ENCODE peak calls at places on chromosomes 12 and 14, in ten cellular contexts. Y is upper lobe of left lung, D is HCT116, J is sigmoid colon, P is suprapubic skin, Q is prostate gland, X is endothelial cell of umbilical vein, G is HepG2, E is SK-N-SH, H is GM12878. C is an unnamed sample.

GRCh38 chr14:30620178-30620577 is 1.9 kb upstream of the SCFD1 start:
- DNase-seq in Y (no peak), D (no peak), J (no peak), P (no peak), Q (no peak), X (no peak), G (no peak), E (no peak), H (peak; percentile 43), C (no peak)

GRCh38 chr14:54627718-54628345 is 60.9 kb downstream of the SAMD4A start:
- DNase-seq in Y (peak; percentile 25), D (no peak), J (no peak), P (no peak), Q (no peak), X (peak; percentile 88), G (no peak), E (peak; percentile 40), H (peak; percentile 57), C (no peak)

GRCh38 chr12:95318071-95318545 is 100.5 kb downstream of the VEZT start:
- DNase-seq in Y (no peak), D (no peak), J (no peak), P (no peak), Q (peak; percentile 8), X (no peak), G (peak; percentile 98), E (no peak), H (no peak), C (no peak)

GRCh38 chr12:97148941-97149559 is 242.0 kb downstream of the NEDD1 start:
- DNase-seq in Y (peak; percentile 28), D (peak; percentile 29), J (no peak), P (no peak), Q (peak; percentile 44), X (peak; percentile 31), G (peak; percentile 56), E (peak; percentile 62), H (no peak), C (peak; percentile 68)

GRCh38 chr12:111597731-111598636 is 1.1 kb downstream of the ATXN2 start:
- DNase-seq in Y (peak; percentile 90), D (no peak), J (peak; percentile 74), P (peak; percentile 82), Q (peak; percentile 30), X (peak; percentile 31), G (no peak), E (peak; percentile 88), H (no peak), C (peak; percentile 60)

GRCh38 chr14:69398818-69399210 is 322 bp downstream of the SLC39A9 start:
- DNase-seq in Y (no peak), D (no peak), J (no peak), P (peak; percentile 79), Q (no peak), X (no peak), G (no peak), E (no peak), H (no peak), C (no peak)

GRCh38 chr12:29153231-29153630 is 4.2 kb downstream of the FAR2 start:
- DNase-seq in Y (no peak), D (no peak), J (no peak), P (no peak), Q (no peak), X (peak; percentile 26), G (no peak), E (no peak), H (no peak), C (no peak)

GRCh38 chr14:28055008-28055407 is 711.6 kb upstream of the FOXG1 start:
- DNase-seq in Y (no peak), D (no peak), J (no peak), P (no peak), Q (no peak), X (no peak), G (no peak), E (no peak), H (no peak), C (no peak)

GRCh38 chr14:21965042-21965441 is 291.4 kb upstream of the OR4E1 start:
- DNase-seq in Y (no peak), D (no peak), J (no peak), P (no peak), Q (no peak), X (no peak), G (no peak), E (no peak), H (no peak), C (no peak)

GRCh38 chr12:31118831-31119530 is 45.3 kb downstream of the DDX11 start:
- DNase-seq in Y (peak; percentile 70), D (peak; percentile 12), J (no peak), P (no peak), Q (no peak), X (no peak), G (no peak), E (peak; percentile 72), H (no peak), C (peak; percentile 45)

GRCh38 chr12:63668028-63668799 is at the start of gene DPY19L2:
- DNase-seq in Y (no peak), D (no peak), J (peak; percentile 88), P (peak; percentile 85), Q (peak; percentile 78), X (peak; percentile 47), G (peak; percentile 1), E (peak; percentile 83), H (no peak), C (peak; percentile 43)

GRCh38 chr12:79023261-79023660 is 158.7 kb downstream of the SYT1 start:
- DNase-seq in Y (no peak), D (no peak), J (no peak), P (no peak), Q (no peak), X (no peak), G (no peak), E (peak; percentile 1), H (no peak), C (no peak)

GRCh38 chr12:12718382-12718761 is 1.2 kb downstream of the CDKN1B start:
- DNase-seq in Y (no peak), D (no peak), J (no peak), P (no peak), Q (no peak), X (no peak), G (no peak), E (no peak), H (no peak), C (no peak)

DNA sequence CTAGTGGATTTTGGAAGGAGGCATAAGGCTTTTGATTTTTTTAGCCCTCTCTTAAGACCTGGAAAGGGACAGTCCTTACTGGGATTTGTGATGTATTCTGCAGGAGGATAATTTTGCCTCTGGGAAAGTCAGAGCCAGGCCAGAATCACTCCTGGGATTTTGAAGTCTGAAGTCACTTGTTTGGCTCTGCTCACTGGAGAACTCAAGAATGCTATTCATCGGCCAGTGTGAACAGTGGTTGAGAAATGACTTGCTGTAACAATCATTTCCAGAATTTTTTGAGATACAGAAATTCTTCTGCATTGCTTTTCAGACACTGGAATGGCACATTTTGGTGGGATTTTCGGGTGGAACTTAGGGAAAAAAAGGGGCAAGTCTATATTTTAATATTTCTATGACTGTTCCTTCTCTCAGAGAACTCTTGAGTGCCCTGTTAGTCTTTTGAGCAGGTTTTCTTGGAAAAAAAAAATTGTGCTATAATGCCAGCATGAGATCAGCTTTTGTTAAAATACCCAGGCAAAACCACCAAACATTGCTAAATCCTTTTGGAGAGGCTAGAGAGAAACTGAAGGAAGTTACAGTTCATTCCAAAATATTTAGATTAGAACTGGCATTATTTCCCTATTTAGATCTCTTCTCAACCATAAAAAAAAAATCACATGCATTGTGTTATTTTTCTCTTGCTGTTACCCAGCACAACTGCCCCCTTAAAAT is 26.1 kb upstream of the BHLHE41 start:
- DNase-seq in Y (no peak), D (no peak), J (no peak), P (no peak), Q (no peak), X (no peak), G (no peak), E (no peak), H (no peak), C (no peak)
- H3K4me3 ChIP-seq in Y (no peak overlapping the region), D (no peak overlapping the region), J (no peak overlapping the region), P (no peak overlapping the region), Q (no peak overlapping the region), X (no peak overlapping the region), G (no peak overlapping the region), E (no peak overlapping the region), H (no peak overlapping the region), C (no peak overlapping the region)

DNA sequence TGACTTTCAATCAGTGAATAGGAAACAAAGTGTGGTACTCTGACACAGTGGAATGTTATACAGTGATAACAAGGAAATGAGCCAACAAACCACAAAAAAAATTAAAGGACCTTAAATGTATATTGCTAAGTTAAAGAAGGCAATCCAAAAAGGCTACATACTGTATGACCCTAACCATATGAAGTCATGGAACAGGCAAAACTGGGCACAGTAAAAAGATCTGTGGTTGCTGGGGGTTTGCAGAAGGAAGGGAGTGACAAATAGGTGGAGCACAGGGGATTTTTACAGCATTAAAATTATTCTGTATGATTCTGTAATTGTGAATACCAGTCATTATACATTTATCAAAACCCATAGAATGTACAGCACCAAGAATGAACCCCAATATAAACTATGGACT is 112.6 kb downstream of the KCNC2 start:
- DNase-seq in Y (no peak), D (no peak), J (no peak), P (no peak), Q (no peak), X (no peak), G (no peak), E (no peak), H (no peak), C (no peak)
- TF ChIP-seq POLR2AphosphoS5 in Y (no peak), D (no peak), J (no peak), P (no peak), Q (no peak), X (no peak), G (no peak), E (no peak), H (no peak), C (no peak)

GRCh38 chr12:120240495-120240833 is 25.1 kb downstream of the PXN start:
- DNase-seq in Y (no peak), D (no peak), J (no peak), P (no peak), Q (no peak), X (peak; percentile 72), G (no peak), E (no peak), H (no peak), C (no peak)

GRCh38 chr12:120241561-120242274 is 23.8 kb downstream of the PXN start:
- DNase-seq in Y (no peak), D (no peak), J (no peak), P (no peak), Q (no peak), X (peak; percentile 92), G (no peak), E (no peak), H (no peak), C (no peak)

GRCh38 chr12:120242275-120242799 is 23.2 kb downstream of the PXN start:
- DNase-seq in Y (no peak), D (no peak), J (no peak), P (no peak), Q (no peak), X (peak; percentile 96), G (no peak), E (no peak), H (no peak), C (no peak)

GRCh38 chr12:120239776-120240494 is 25.6 kb downstream of the PXN start:
- DNase-seq in Y (no peak), D (no peak), J (no peak), P (no peak), Q (no peak), X (no peak), G (no peak), E (no peak), H (no peak), C (no peak)

GRCh38 chr12:120242971-120243699 is 22.4 kb downstream of the PXN start:
- DNase-seq in Y (no peak), D (no peak), J (no peak), P (no peak), Q (no peak), X (no peak), G (no peak), E (no peak), H (no peak), C (no peak)
- H3K4me1 ChIP-seq in Y (peaks cover 89% of the 10 kb centered on the region), D (peaks cover 38% of the 10 kb centered on the region), J (peaks cover 80% of the 10 kb centered on the region), P (peaks cover 83% of the 10 kb centered on the region), Q (peaks cover 14% of the 10 kb centered on the region), X (peaks cover 82% of the 10 kb centered on the region), G (peaks cover 50% of the 10 kb centered on the region), E (peaks cover 39% of the 10 kb centered on the region), H (no peaks in the 10 kb centered on the region), C (peaks cover 85% of the 10 kb centered on the region)

GRCh38 chr12:53728206-53728605 is 954 bp upstream of the CALCOCO1 start:
- DNase-seq in Y (no peak), D (no peak), J (no peak), P (no peak), Q (no peak), X (no peak), G (no peak), E (no peak), H (no peak), C (no peak)
- H3K4me3 ChIP-seq in Y (peak overlapping the region; percentile 68), D (peak overlapping the region; percentile 86), J (no peak overlapping the region), P (peak overlapping the region; percentile 85), Q (no peak overlapping the region), X (no peak overlapping the region), G (peak overlapping the region; percentile 70), E (peak overlapping the region; percentile 59), H (peak overlapping the region; percentile 53), C (no peak overlapping the region)

C was measured in stomach.